ENCODE peak calls at places on chromosome 6, in nine cellular contexts. D, O, F, K, Z, X, N, C and P are unnamed samples.

GRCh38 chr6:36127462-36128016 is 2.8 kb upstream of the MAPK13 start:
- ATAC-seq in D (no peak), O (no peak), F (peak), K (no peak), Z (peak), X (peak), N (no peak), C (peak), P (no peak)

GRCh38 chr6:39366875-39367618 is 44.5 kb upstream of the KCNK16 start:
- ATAC-seq in D (no peak), O (no peak), F (no peak), K (no peak), Z (no peak), X (no peak), N (no peak), C (no peak), P (no peak)

GRCh38 chr6:67956352-67956751 is 678.7 kb upstream of the ADGRB3 start:
- ATAC-seq in D (no peak), O (no peak), F (no peak), K (no peak), Z (no peak), X (no peak), N (no peak), C (no peak), P (no peak)

GRCh38 chr6:31116661-31117385 is 2.2 kb downstream of the PSORS1C1 start:
- ATAC-seq in D (no peak), O (no peak), F (no peak), K (peak), Z (no peak), X (no peak), N (peak), C (no peak), P (no peak)

GRCh38 chr6:169047345-169047744 is 206.3 kb downstream of the THBS2 start:
- ATAC-seq in D (no peak), O (no peak), F (no peak), K (no peak), Z (no peak), X (no peak), N (no peak), C (no peak), P (no peak)

GRCh38 chr6:111087871-111088667 is 766 bp downstream of the SLC16A10 start:
- ATAC-seq in D (peak), O (peak), F (peak), K (no peak), Z (peak), X (peak), N (peak), C (peak), P (peak)

GRCh38 chr6:148349466-148349865 is 6.8 kb downstream of the SASH1 start:
- ATAC-seq in D (no peak), O (no peak), F (no peak), K (no peak), Z (no peak), X (no peak), N (no peak), C (no peak), P (no peak)

GRCh38 chr6:145244712-145245111 is 490.6 kb downstream of the EPM2A start:
- ATAC-seq in D (no peak), O (no peak), F (no peak), K (no peak), Z (no peak), X (no peak), N (no peak), C (no peak), P (no peak)

GRCh38 chr6:160306284-160306683 is 41.9 kb upstream of the SLC22A3 start:
- ATAC-seq in D (no peak), O (no peak), F (no peak), K (no peak), Z (no peak), X (no peak), N (no peak), C (no peak), P (no peak)

GRCh38 chr6:136037885-136038460 is 186.5 kb downstream of the PDE7B start:
- ATAC-seq in D (peak), O (peak), F (peak), K (peak), Z (peak), X (peak), N (peak), C (peak), P (no peak)

GRCh38 chr6:136763255-136763654 is 29.0 kb downstream of the MAP3K5 start:
- ATAC-seq in D (no peak), O (no peak), F (no peak), K (no peak), Z (no peak), X (no peak), N (no peak), C (no peak), P (no peak)

GRCh38 chr6:167766986-167767714 is 59.6 kb upstream of the AFDN start:
- ATAC-seq in D (no peak), O (no peak), F (no peak), K (no peak), Z (no peak), X (no peak), N (peak), C (no peak), P (no peak)

GRCh38 chr6:53530346-53530745 is 14.6 kb downstream of the GCLC start:
- ATAC-seq in D (no peak), O (no peak), F (no peak), K (no peak), Z (peak), X (no peak), N (peak), C (no peak), P (no peak)

GRCh38 chr6:126170875-126171489 is 168.9 kb upstream of the CENPW start:
- ATAC-seq in D (peak), O (peak), F (peak), K (no peak), Z (peak), X (peak), N (no peak), C (no peak), P (no peak)

GRCh38 chr6:29753309-29753644 is 30.0 kb downstream of the HLA-F start:
- ATAC-seq in D (no peak), O (no peak), F (no peak), K (no peak), Z (no peak), X (no peak), N (no peak), C (no peak), P (no peak)

GRCh38 chr6:167660944-167661343 is 165.8 kb upstream of the AFDN start:
- ATAC-seq in D (no peak), O (no peak), F (no peak), K (no peak), Z (no peak), X (no peak), N (no peak), C (no peak), P (no peak)

GRCh38 chr6:116827561-116828240 is 1.2 kb downstream of the GPRC6A start:
- ATAC-seq in D (no peak), O (no peak), F (no peak), K (no peak), Z (no peak), X (no peak), N (no peak), C (no peak), P (no peak)